ENCODE peak calls at places on chromosomes 5 and 9, in ten cellular contexts. L is tibial nerve; Z is GM23338; O is esophagus squamous epithelium; B is neuronal stem cell; R is psoas muscle; Y is PC-9; A is CD4-positive, CD25-positive, alpha-beta regulatory T cell; P is left ventricle myocardium inferior; U is spleen. H is an unnamed sample.
A peak's percentile ranks its signal among the peaks of the same experiment; 100 is the strongest.

GRCh38 chr9:93298498-93299417 is 114.8 kb downstream of the WNK2 start:
- DNase-seq in U (peak; percentile 67), Y (no peak), R (no peak), B (no peak), P (no peak), L (no peak), Z (no peak), O (no peak), A (no peak), H (no peak)

GRCh38 chr9:93231121-93231694 is 47.3 kb downstream of the WNK2 start:
- DNase-seq in A (no peak), P (peak; percentile 50), Y (peak; percentile 76), L (peak; percentile 32), U (peak; percentile 76), O (no peak), Z (no peak), R (peak; percentile 58), B (no peak), H (no peak)

GRCh38 chr9:7186175-7186574 is 428.4 kb downstream of the KDM4C start:
- DNase-seq in B (no peak), Z (peak; percentile 64), R (no peak), A (no peak), Y (no peak), O (no peak), L (no peak), P (no peak), U (no peak), H (no peak)

GRCh38 chr9:114462791-114463190 is 42.5 kb downstream of the WHRN start:
- DNase-seq in U (no peak), A (no peak), L (no peak), P (no peak), O (no peak), Y (no peak), R (no peak), Z (no peak), B (no peak), H (no peak)

GRCh38 chr9:801399-802071 is 40.0 kb upstream of the DMRT1 start:
- DNase-seq in A (no peak), O (no peak), Y (no peak), P (no peak), U (no peak), R (no peak), Z (no peak), L (no peak), B (no peak), H (peak; percentile 44)

GRCh38 chr9:70285981-70286616 is 27.3 kb downstream of the SMC5 start:
- DNase-seq in R (no peak), Z (no peak), L (no peak), U (no peak), Y (no peak), P (no peak), A (no peak), O (no peak), B (no peak), H (no peak)

GRCh38 chr9:79020266-79020665 is 551.5 kb upstream of the TLE4 start:
- DNase-seq in Y (no peak), R (no peak), B (no peak), Z (no peak), O (no peak), P (no peak), L (no peak), U (no peak), A (no peak), H (no peak)

GRCh38 chr9:137160716-137161557 is 8.9 kb downstream of the LRRC26 start:
- DNase-seq in B (no peak), R (no peak), A (no peak), Y (no peak), U (no peak), O (no peak), Z (peak; percentile 84), L (no peak), P (no peak), H (no peak)

GRCh38 chr9:129697111-129697955 is 31.9 kb downstream of the PRRX2 start:
- DNase-seq in P (peak; percentile 41), A (no peak), L (peak; percentile 19), Z (peak; percentile 75), B (no peak), Y (peak; percentile 35), R (peak; percentile 76), U (no peak), O (no peak), H (no peak)

GRCh38 chr5:180636403-180637075 is 12.9 kb downstream of the FLT4 start:
- DNase-seq in Z (no peak), R (peak; percentile 33), A (no peak), U (peak; percentile 54), B (no peak), Y (no peak), L (no peak), P (peak; percentile 12), O (no peak), H (peak; percentile 26)

GRCh38 chr5:139680368-139681111 is 32.4 kb downstream of the CXXC5 start:
- DNase-seq in A (no peak), O (no peak), R (no peak), Y (no peak), Z (no peak), L (no peak), U (no peak), P (no peak), B (no peak), H (no peak)

GRCh38 chr9:132864691-132865090 is 13.4 kb downstream of the AK8 start:
- DNase-seq in Y (no peak), Z (no peak), L (no peak), B (no peak), R (peak; percentile 13), U (no peak), P (no peak), A (no peak), O (no peak), H (no peak)

GRCh38 chr9:87148391-87149237 is 201.3 kb upstream of the GAS1 start:
- DNase-seq in B (peak; percentile 41), R (peak; percentile 92), A (no peak), P (peak; percentile 89), U (peak; percentile 77), Y (peak; percentile 31), Z (peak; percentile 93), O (no peak), L (peak; percentile 74), H (peak; percentile 26)

GRCh38 chr5:144032375-144032774 is 138.1 kb downstream of the YIPF5 start:
- DNase-seq in L (no peak), U (no peak), Y (no peak), P (peak; percentile 29), B (no peak), R (peak; percentile 80), A (no peak), Z (no peak), O (no peak), H (no peak)

GRCh38 chr9:124683043-124683442 is 88.1 kb downstream of the NR6A1 start:
- DNase-seq in O (no peak), Y (no peak), B (no peak), A (no peak), Z (no peak), R (no peak), U (no peak), P (no peak), L (no peak), H (no peak)

GRCh38 chr9:32986971-32987370 is 14.5 kb downstream of the APTX start:
- DNase-seq in R (no peak), L (no peak), Z (no peak), O (no peak), A (no peak), P (no peak), B (no peak), U (no peak), Y (no peak), H (no peak)

GRCh38 chr9:32992596-32993238 is 8.7 kb downstream of the APTX start:
- DNase-seq in U (no peak), Z (no peak), B (no peak), L (no peak), O (no peak), R (no peak), Y (no peak), P (no peak), A (no peak), H (no peak)

GRCh38 chr9:32991895-32992595 is 9.4 kb downstream of the APTX start:
- DNase-seq in Y (no peak), B (no peak), L (no peak), O (no peak), Z (no peak), R (no peak), U (no peak), P (no peak), A (no peak), H (no peak)

DNA sequence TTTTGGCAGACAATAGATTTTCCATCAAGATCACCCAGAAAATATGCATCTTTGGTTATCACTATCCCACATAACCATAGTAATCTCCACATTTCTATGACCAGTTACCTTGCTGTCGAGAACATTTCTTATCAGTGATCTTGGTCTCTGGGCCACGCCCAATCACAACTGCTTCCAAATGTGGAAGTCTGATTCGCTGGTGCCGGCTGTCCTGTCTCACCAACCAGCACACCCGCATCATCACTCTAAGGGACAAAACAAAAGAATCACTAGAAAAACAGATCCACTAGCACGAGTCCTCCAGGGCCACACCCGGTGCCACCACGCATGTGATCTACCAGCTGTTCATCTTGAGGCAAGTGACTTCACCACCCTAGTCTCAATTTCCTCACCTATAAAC is 11.8 kb downstream of the APTX start:
- DNase-seq in B (no peak), Y (no peak), Z (no peak), U (no peak), O (no peak), A (no peak), R (no peak), P (no peak), L (no peak), H (no peak)
- H3K36me3 ChIP-seq in B (peaks cover 26% of the 10 kb centered on the region), Y (no peaks in the 10 kb centered on the region), Z (peaks cover 23% of the 10 kb centered on the region), U (peaks cover 93% of the 10 kb centered on the region), O (peaks cover 80% of the 10 kb centered on the region), A (peaks cover 53% of the 10 kb centered on the region), R (peaks cover 14% of the 10 kb centered on the region), P (peaks cover 57% of the 10 kb centered on the region), L (peaks cover 23% of the 10 kb centered on the region), H (peaks cover 3% of the 10 kb centered on the region)

GRCh38 chr5:58117491-58117890 is 342.4 kb downstream of the PLK2 start:
- DNase-seq in B (no peak), O (no peak), A (no peak), U (no peak), P (no peak), L (no peak), Z (no peak), R (no peak), Y (no peak), H (no peak)
- H3K4me3 ChIP-seq in B (no peak overlapping the region), O (no peak overlapping the region), A (no peak overlapping the region), U (no peak overlapping the region), P (no peak overlapping the region), L (no peak overlapping the region), Z (no peak overlapping the region), R (no peak overlapping the region), Y (no peak overlapping the region), H (no peak overlapping the region)

DNA sequence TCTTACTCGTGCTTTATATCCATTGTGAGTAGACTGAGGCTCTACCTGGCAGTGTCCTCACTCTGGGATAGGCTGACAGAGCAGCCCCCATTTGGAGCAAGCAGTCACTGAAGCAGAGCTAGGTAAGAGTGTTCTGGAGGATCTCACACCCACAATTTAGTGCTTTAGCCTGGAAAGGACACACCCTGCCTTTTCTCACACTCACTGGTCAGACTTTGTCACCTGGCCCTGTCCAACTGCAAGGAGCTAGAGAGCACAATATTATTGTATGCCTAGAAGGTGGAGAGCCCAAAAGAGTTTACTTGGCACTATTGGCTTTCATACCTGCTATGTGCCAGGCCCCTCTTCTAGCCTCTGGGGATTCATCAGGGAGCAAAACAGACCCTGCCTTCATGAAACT is 141.9 kb downstream of the MAST4 start:
- DNase-seq in P (no peak), Y (no peak), L (no peak), A (no peak), R (no peak), U (no peak), B (no peak), Z (no peak), O (no peak), H (no peak)
- H3K27me3 ChIP-seq in P (no peaks in the 10 kb centered on the region), Y (peaks cover 10% of the 10 kb centered on the region), L (no peaks in the 10 kb centered on the region), A (peaks cover 10% of the 10 kb centered on the region), R (no peaks in the 10 kb centered on the region), U (no peaks in the 10 kb centered on the region), B (no peaks in the 10 kb centered on the region), Z (no peaks in the 10 kb centered on the region), O (no peaks in the 10 kb centered on the region), H (no peaks in the 10 kb centered on the region)

GRCh38 chr5:95895223-95895622 is 66.4 kb downstream of the ELL2 start:
- DNase-seq in P (no peak), O (no peak), U (no peak), A (no peak), R (no peak), L (no peak), Y (no peak), Z (peak; percentile 54), B (peak; percentile 14), H (no peak)
- H3K36me3 ChIP-seq in P (peaks cover 56% of the 10 kb centered on the region), O (peaks cover 100% of the 10 kb centered on the region), U (peaks cover 100% of the 10 kb centered on the region), A (peaks cover 7% of the 10 kb centered on the region), R (peaks cover 16% of the 10 kb centered on the region), L (no peaks in the 10 kb centered on the region), Y (peaks cover 16% of the 10 kb centered on the region), Z (no peaks in the 10 kb centered on the region), B (peaks cover 3% of the 10 kb centered on the region), H (no peaks in the 10 kb centered on the region)

H was measured in kidney epithelial cell.